ENCODE peak calls at places on chromosomes 4 and X, in five cellular contexts. J is H9, Z is trophoblast cell, I is mesenchymal stem cell, G is H1. C is an unnamed sample.

GRCh38 chrX:124033821-124034220 is 72.3 kb downstream of the STAG2 start:
- DNase-seq in J (no peak), Z (no peak), I (peak), G (no peak), C (no peak)

GRCh38 chrX:40224658-40225057 is 126.9 kb upstream of the BCOR start:
- DNase-seq in J (no peak), Z (no peak), I (no peak), G (no peak), C (no peak)

GRCh38 chrX:148380614-148381561 is 119.5 kb upstream of the AFF2 start:
- DNase-seq in J (no peak), Z (peak), I (no peak), G (no peak), C (no peak)

GRCh38 chrX:47078129-47079043 is at the start of gene RGN:
- DNase-seq in J (peak), Z (no peak), I (no peak), G (peak), C (peak)

GRCh38 chrX:110132450-110133114 is 129.7 kb downstream of the TMEM164 start:
- DNase-seq in J (no peak), Z (no peak), I (no peak), G (no peak), C (no peak)

GRCh38 chr4:39464886-39465501 is 6.1 kb downstream of the LIAS start:
- DNase-seq in J (no peak), Z (no peak), I (peak), G (no peak), C (no peak)

GRCh38 chr4:3845094-3845743 is 79.0 kb downstream of the ADRA2C start:
- DNase-seq in J (no peak), Z (no peak), I (no peak), G (no peak), C (no peak)

GRCh38 chr4:25253072-25253447 is 19.2 kb downstream of the PI4K2B start:
- DNase-seq in J (no peak), Z (no peak), I (no peak), G (no peak), C (no peak)

GRCh38 chrX:40912576-40912975 is 172.7 kb upstream of the USP9X start:
- DNase-seq in J (no peak), Z (no peak), I (no peak), G (no peak), C (no peak)

GRCh38 chrX:2536974-2537373 is 36.2 kb upstream of the DHRSX start:
- DNase-seq in J (no peak), Z (no peak), I (no peak), G (no peak), C (no peak)

GRCh38 chr4:78629991-78630541 is 78.5 kb downstream of the ANXA3 start:
- DNase-seq in J (no peak), Z (peak), I (no peak), G (no peak), C (no peak)

GRCh38 chr4:76809594-76810305 is 88.2 kb downstream of the SOWAHB start:
- DNase-seq in J (no peak), Z (peak), I (peak), G (no peak), C (no peak)

GRCh38 chr4:145870155-145871020 is 68.2 kb downstream of the ZNF827 start:
- DNase-seq in J (no peak), Z (no peak), I (no peak), G (no peak), C (no peak)

GRCh38 chr4:48130100-48130499 is 4.0 kb downstream of the TXK start:
- DNase-seq in J (no peak), Z (no peak), I (no peak), G (no peak), C (no peak)

GRCh38 chrX:15785176-15785735 is 5.0 kb upstream of the ZRSR2 start:
- DNase-seq in J (no peak), Z (no peak), I (no peak), G (no peak), C (no peak)

GRCh38 chr4:78517050-78517652 is 34.4 kb upstream of the ANXA3 start:
- DNase-seq in J (no peak), Z (no peak), I (peak), G (no peak), C (peak)

GRCh38 chrX:129523076-129524055 is at the start of gene SMARCA1:
- DNase-seq in J (peak), Z (peak), I (peak), G (peak), C (peak)

GRCh38 chr4:3340703-3341088 is 47.9 kb downstream of the RGS12 start:
- DNase-seq in J (no peak), Z (no peak), I (no peak), G (no peak), C (no peak)

GRCh38 chrX:38891641-38892413 is 90.6 kb downstream of the MID1IP1 start:
- DNase-seq in J (no peak), Z (no peak), I (peak), G (no peak), C (no peak)

GRCh38 chr4:176156656-176157055 is 38.7 kb downstream of the SPATA4 start:
- DNase-seq in J (no peak), Z (no peak), I (no peak), G (no peak), C (no peak)

GRCh38 chrX:15877380-15877779 is 22.8 kb upstream of the AP1S2 start:
- DNase-seq in J (no peak), Z (no peak), I (no peak), G (no peak), C (no peak)

GRCh38 chr4:8599657-8600056 is 7.1 kb downstream of the CPZ start:
- DNase-seq in J (no peak), Z (no peak), I (peak), G (no peak), C (no peak)

GRCh38 chrX:118723376-118723775 is 4.0 kb upstream of the IL13RA1 start:
- DNase-seq in J (no peak), Z (peak), I (no peak), G (no peak), C (no peak)

GRCh38 chrX:109684136-109684535 is 48.9 kb downstream of the ACSL4 start:
- DNase-seq in J (no peak), Z (no peak), I (no peak), G (no peak), C (no peak)

GRCh38 chr4:138658518-138658917 is 357.1 kb upstream of the NOCT start:
- DNase-seq in J (peak), Z (no peak), I (no peak), G (no peak), C (no peak)

GRCh38 chrX:47631676-47632075 is 1.9 kb upstream of the CFP start:
- DNase-seq in J (no peak), Z (no peak), I (no peak), G (no peak), C (no peak)

GRCh38 chrX:69503228-69503834 is 795 bp upstream of the NALF2 start:
- DNase-seq in J (no peak), Z (no peak), I (no peak), G (no peak), C (no peak)

GRCh38 chrX:110006826-110007375 is 4.0 kb downstream of the TMEM164 start:
- DNase-seq in J (no peak), Z (no peak), I (no peak), G (no peak), C (no peak)

GRCh38 chrX:78124304-78124703 is 15.1 kb downstream of the TAF9B start:
- DNase-seq in J (no peak), Z (no peak), I (no peak), G (no peak), C (no peak)

GRCh38 chr4:47786958-47787370 is 50.9 kb downstream of the CORIN start:
- DNase-seq in J (no peak), Z (no peak), I (peak), G (no peak), C (no peak)

GRCh38 chr4:111991797-111992196 is 153.5 kb upstream of the FAM241A start:
- DNase-seq in J (no peak), Z (no peak), I (peak), G (no peak), C (no peak)

GRCh38 chr4:107721436-107722090 is 1.5 kb upstream of the PAPSS1 start:
- DNase-seq in J (peak), Z (no peak), I (no peak), G (peak), C (no peak)

GRCh38 chr4:176123710-176124407 is 58.2 kb downstream of the WDR17 start:
- DNase-seq in J (peak), Z (peak), I (peak), G (no peak), C (peak)

GRCh38 chr4:114383721-114384120 is 214.9 kb upstream of the UGT8 start:
- DNase-seq in J (no peak), Z (no peak), I (peak), G (no peak), C (no peak)

GRCh38 chr4:86557526-86557925 is 36.6 kb upstream of the PTPN13 start:
- DNase-seq in J (no peak), Z (no peak), I (no peak), G (no peak), C (no peak)

GRCh38 chrX:12970691-12971202 is 4.2 kb upstream of the TMSB4X start:
- DNase-seq in J (peak), Z (no peak), I (peak), G (no peak), C (no peak)

GRCh38 chr4:147479817-147480216 is 1.1 kb upstream of the EDNRA start:
- DNase-seq in J (no peak), Z (no peak), I (peak), G (no peak), C (no peak)

GRCh38 chrX:65098851-65099250 is 122.6 kb upstream of the ZC4H2 start:
- DNase-seq in J (no peak), Z (no peak), I (no peak), G (no peak), C (no peak)

DNA sequence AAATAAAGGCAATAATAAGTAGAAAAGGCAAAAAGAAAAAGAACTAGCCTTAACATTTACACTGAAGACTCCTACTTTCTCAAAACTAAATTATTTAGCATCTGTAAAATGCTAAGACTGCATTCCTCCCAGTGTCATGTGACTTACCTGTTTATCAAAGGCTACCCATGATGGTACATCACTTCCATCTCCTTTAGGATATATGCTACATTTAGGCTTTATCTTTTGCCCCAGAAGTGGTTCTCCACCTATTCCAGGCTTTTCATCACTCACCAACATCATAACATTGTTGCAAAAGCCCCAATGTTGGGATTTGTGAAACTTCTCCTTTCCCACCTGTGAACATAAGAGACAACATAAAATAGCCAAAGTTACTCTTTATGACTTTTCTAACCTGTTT is 31.1 kb downstream of the EFHC2 start:
- DNase-seq in J (no peak), Z (no peak), I (no peak), G (no peak), C (no peak)
- H2BK12ac ChIP-seq in J (no peak), Z (no peak), I (no peak), G (no peak), C (no peak)

GRCh38 chr4:73743825-73744602 is 3.6 kb downstream of the CXCL8 start:
- DNase-seq in J (no peak), Z (no peak), I (peak), G (no peak), C (no peak)
- H2BK12ac ChIP-seq in J (no peak), Z (no peak), I (no peak), G (no peak), C (no peak)

DNA sequence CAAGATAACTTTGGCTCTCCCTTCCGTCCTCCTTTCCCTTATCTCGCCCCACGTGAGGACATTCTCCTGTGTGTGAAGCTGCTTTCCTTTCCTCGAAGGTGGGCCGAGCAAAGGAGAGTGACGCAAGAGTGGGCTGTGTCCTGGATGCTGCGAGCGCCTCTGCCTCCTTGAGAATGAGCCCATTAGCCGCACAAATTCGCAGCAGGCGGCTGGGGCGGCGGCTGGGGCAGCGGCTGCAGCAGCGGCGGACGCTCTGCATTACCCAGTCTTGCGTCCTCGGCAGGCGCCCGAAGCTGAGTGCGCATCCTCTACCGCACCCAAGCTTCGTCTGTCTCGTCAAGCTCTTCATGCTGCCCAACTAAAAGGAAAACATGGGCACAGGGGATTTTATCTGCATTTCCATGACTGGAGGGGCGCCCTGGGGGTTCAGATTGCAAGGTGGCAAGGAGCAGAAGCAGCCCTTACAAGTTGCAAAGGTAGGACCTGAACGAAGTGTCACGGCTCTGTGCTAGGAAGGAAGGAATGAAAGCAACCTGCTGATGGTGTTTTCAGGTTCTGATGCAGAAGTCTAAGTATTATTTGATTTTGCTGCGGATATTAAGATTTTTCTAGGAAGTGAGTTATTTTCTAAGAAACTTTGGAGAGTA is at the start of gene SYNPO2:
- DNase-seq in J (peak), Z (peak), I (peak), G (peak), C (peak)
- H2BK12ac ChIP-seq in J (no peak), Z (peak), I (no peak), G (no peak), C (no peak)

DNA sequence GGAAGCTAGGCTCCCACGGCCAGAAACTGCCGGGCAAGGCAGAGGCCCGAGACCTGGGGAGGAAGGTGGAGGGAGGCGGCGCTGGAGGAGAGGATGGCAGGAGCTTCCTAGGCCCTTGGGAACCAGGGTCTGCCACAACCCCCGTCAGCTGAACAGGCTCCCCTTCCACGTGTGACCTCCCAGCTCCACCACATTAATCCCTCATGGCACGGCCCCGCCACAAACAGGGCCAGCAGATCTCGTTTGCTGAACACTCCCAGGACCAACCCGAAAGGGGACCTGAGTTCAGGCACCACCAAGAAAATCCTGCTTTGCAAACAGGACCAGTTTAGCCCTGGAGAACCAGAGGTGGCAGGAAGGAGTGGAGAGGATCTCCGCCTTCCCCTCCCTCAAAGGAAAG is 62.7 kb downstream of the FHDC1 start:
- DNase-seq in J (no peak), Z (no peak), I (no peak), G (no peak), C (no peak)
- H2BK12ac ChIP-seq in J (no peak), Z (no peak), I (no peak), G (peak), C (no peak)

DNA sequence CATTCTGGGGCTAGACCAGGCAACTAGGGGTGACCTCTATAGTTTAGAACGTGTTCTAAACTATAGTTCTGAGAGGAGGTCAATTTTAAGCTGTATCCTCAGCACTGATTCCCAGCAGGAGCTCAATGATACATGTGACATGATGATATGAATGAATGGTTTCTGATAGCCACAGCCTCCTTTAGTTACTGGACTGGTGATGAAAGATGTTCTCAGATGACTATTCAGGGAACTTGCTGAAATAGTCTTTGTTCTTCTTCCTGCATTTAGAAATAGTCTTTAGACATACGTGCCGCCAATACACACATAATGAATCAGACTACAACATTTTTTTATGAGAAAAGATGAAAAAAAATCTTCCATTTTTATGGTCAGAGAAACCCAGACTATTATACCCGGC is 116.3 kb upstream of the TMEM150C start:
- DNase-seq in J (no peak), Z (no peak), I (no peak), G (no peak), C (no peak)
- H2BK12ac ChIP-seq in J (no peak), Z (no peak), I (no peak), G (no peak), C (no peak)